ENCODE peak calls at places on chromosomes 3 and 15, in ten cellular contexts. V is NB4, Y is mesendoderm, G is G401, A is activated gamma-delta T cell treated with Interleukin-2 at 50 U/mL for 16 hours, C is heart left ventricle, M is BJ, F is GM06990, O is NCI-H510A treated with DMSO at 0.1 percent for 48 hours, Z is left cardiac atrium. P is an unnamed sample.

GRCh38 chr3:36957862-36958686 is 13.2 kb upstream of the TRANK1 start:
- DNase-seq in M (no peak), O (no peak), C (no peak), A (no peak), Z (no peak), F (no peak), G (no peak), V (no peak), Y (no peak), P (no peak)

GRCh38 chr3:157786216-157786615 is 283.0 kb upstream of the VEPH1 start:
- DNase-seq in V (no peak), Z (no peak), A (no peak), O (no peak), M (peak), Y (no peak), C (no peak), G (no peak), F (no peak), P (no peak)

GRCh38 chr3:56819016-56819809 is 17.5 kb upstream of the ARHGEF3 start:
- DNase-seq in Z (no peak), C (no peak), F (no peak), A (no peak), G (no peak), O (peak), M (no peak), Y (no peak), V (no peak), P (no peak)

GRCh38 chr3:158679547-158680000 is 7.1 kb upstream of the LXN start:
- DNase-seq in A (no peak), Y (no peak), G (no peak), M (no peak), C (no peak), Z (no peak), F (no peak), V (no peak), O (no peak), P (no peak)

GRCh38 chr3:16546186-16547004 is 32.9 kb upstream of the RFTN1 start:
- DNase-seq in Y (no peak), V (no peak), Z (peak), A (no peak), G (no peak), M (no peak), F (no peak), C (peak), O (no peak), P (no peak)

GRCh38 chr15:41104234-41104633 is 11.8 kb downstream of the INO80 start:
- DNase-seq in M (no peak), G (no peak), A (no peak), C (no peak), V (no peak), O (no peak), F (no peak), Y (no peak), Z (no peak), P (no peak)

GRCh38 chr15:70845616-70846360 is 8.2 kb downstream of the LARP6 start:
- DNase-seq in C (no peak), V (no peak), O (no peak), F (no peak), G (no peak), M (no peak), Y (no peak), A (no peak), Z (no peak), P (no peak)

GRCh38 chr3:184144505-184144904 is 9.3 kb downstream of the EIF2B5 start:
- DNase-seq in M (no peak), O (no peak), C (no peak), Z (no peak), G (no peak), V (no peak), Y (no peak), A (no peak), F (no peak), P (no peak)

GRCh38 chr3:39267631-39268553 is 11.9 kb downstream of the CX3CR1 start:
- DNase-seq in F (no peak), G (no peak), Y (no peak), V (no peak), A (peak), C (no peak), M (no peak), O (no peak), Z (no peak), P (peak)

GRCh38 chr3:105781871-105782270 is 86.9 kb downstream of the CBLB start:
- DNase-seq in C (no peak), Y (peak), M (no peak), G (no peak), A (no peak), V (no peak), Z (no peak), F (no peak), O (no peak), P (no peak)

GRCh38 chr3:97001611-97002010 is 187.2 kb downstream of the EPHA6 start:
- DNase-seq in A (no peak), G (no peak), Z (no peak), C (no peak), F (no peak), V (no peak), M (no peak), O (no peak), Y (no peak), P (no peak)

GRCh38 chr15:72199721-72200212 is 2.2 kb upstream of the GRAMD2A start:
- DNase-seq in F (peak), G (peak), M (no peak), O (peak), Y (peak), V (peak), C (peak), Z (peak), A (peak), P (peak)

GRCh38 chr15:41969851-41970431 is 2.4 kb downstream of the EHD4 start:
- DNase-seq in O (no peak), C (no peak), A (peak), Z (no peak), F (peak), M (no peak), V (peak), G (no peak), Y (peak), P (no peak)

GRCh38 chr15:70869346-70869745 is 15.4 kb upstream of the LARP6 start:
- DNase-seq in G (no peak), M (no peak), V (no peak), F (no peak), Y (no peak), O (no peak), A (no peak), C (no peak), Z (no peak), P (no peak)

GRCh38 chr3:128969993-128970740 is 23.7 kb downstream of the CFAP92 start:
- DNase-seq in G (peak), F (no peak), Z (peak), A (peak), Y (peak), V (peak), C (no peak), M (no peak), O (peak), P (peak)

GRCh38 chr3:181561605-181562031 is 150.1 kb upstream of the SOX2 start:
- DNase-seq in C (no peak), O (peak), Y (peak), G (no peak), F (no peak), A (no peak), V (no peak), Z (no peak), M (no peak), P (no peak)

GRCh38 chr3:9727041-9727595 is 4.4 kb upstream of the BRPF1 start:
- DNase-seq in G (no peak), O (peak), Z (no peak), Y (peak), A (peak), C (no peak), M (no peak), F (peak), V (peak), P (peak)

GRCh38 chr3:183816681-183817080 is 8.7 kb downstream of the MAP6D1 start:
- DNase-seq in F (no peak), Y (no peak), M (no peak), G (no peak), V (no peak), Z (no peak), A (no peak), O (no peak), C (no peak), P (no peak)

GRCh38 chr15:29938701-29939340 is 116.6 kb upstream of the TJP1 start:
- DNase-seq in Z (no peak), Y (peak), M (no peak), V (no peak), O (no peak), A (no peak), C (no peak), G (no peak), F (no peak), P (no peak)

GRCh38 chr3:193030276-193030675 is 112.6 kb upstream of the MB21D2 start:
- DNase-seq in V (no peak), Z (no peak), A (no peak), O (peak), F (no peak), Y (no peak), C (no peak), G (no peak), M (no peak), P (no peak)

GRCh38 chr3:193132923-193133463 is 108.0 kb upstream of the PLAAT1 start:
- DNase-seq in F (no peak), O (no peak), V (no peak), C (no peak), Y (no peak), A (no peak), Z (no peak), M (no peak), G (no peak), P (no peak)

GRCh38 chr3:194308635-194309213 is 42.4 kb downstream of the CPN2 start:
- DNase-seq in G (no peak), Y (no peak), Z (no peak), M (no peak), V (no peak), A (no peak), O (no peak), F (no peak), C (no peak), P (no peak)

GRCh38 chr3:32359766-32360513 is 31.7 kb upstream of the CMTM7 start:
- DNase-seq in O (no peak), Z (no peak), G (no peak), V (no peak), F (no peak), M (no peak), Y (peak), C (no peak), A (no peak), P (no peak)

GRCh38 chr15:32952901-32953889 is 235.4 kb downstream of the GREM1 start:
- DNase-seq in F (no peak), A (no peak), C (no peak), O (no peak), M (no peak), Z (no peak), V (no peak), G (no peak), Y (peak), P (no peak)

GRCh38 chr3:24526640-24527237 is 32.1 kb upstream of the THRB start:
- DNase-seq in A (no peak), M (no peak), F (no peak), V (no peak), C (no peak), G (no peak), Y (peak), O (no peak), Z (no peak), P (no peak)

GRCh38 chr3:123229145-123229544 is 27.4 kb downstream of the SEC22A start:
- DNase-seq in O (no peak), A (no peak), V (peak), C (no peak), M (no peak), G (no peak), Z (no peak), F (no peak), Y (peak), P (no peak)

GRCh38 chr3:51739100-51739499 is 32.2 kb downstream of the GRM2 start:
- DNase-seq in O (no peak), M (no peak), A (no peak), G (no peak), Z (no peak), F (no peak), C (no peak), Y (no peak), V (no peak), P (no peak)

GRCh38 chr3:99954914-99955644 is 137.4 kb downstream of the CMSS1 start:
- DNase-seq in G (no peak), C (no peak), O (no peak), V (no peak), Y (no peak), M (no peak), A (no peak), Z (no peak), F (no peak), P (no peak)